ENCODE peak calls at places on chromosomes 5 and 9, in seven cellular contexts. K, W, H, I, S, O and G are unnamed samples.

GRCh38 chr5:29197636-29198035 is 1995.8 kb upstream of the CDH6 start:
- DNase-seq in W (peak), K (no peak), H (no peak), I (no peak), O (no peak), S (no peak), G (no peak)

GRCh38 chr9:5453673-5454072 is 3.3 kb downstream of the CD274 start:
- DNase-seq in H (no peak), K (no peak), I (no peak), O (no peak), S (no peak), W (no peak), G (no peak)

GRCh38 chr5:75152861-75153260 is 83.8 kb downstream of the ANKRD31 start:
- DNase-seq in K (no peak), H (no peak), O (no peak), S (no peak), I (no peak), W (peak), G (no peak)

GRCh38 chr9:100150209-100150608 is 51.2 kb downstream of the INVS start:
- DNase-seq in I (no peak), S (no peak), W (peak), H (no peak), O (no peak), K (no peak), G (no peak)

GRCh38 chr9:109439378-109440116 is 58.6 kb downstream of the PTPN3 start:
- DNase-seq in S (no peak), W (no peak), K (no peak), I (no peak), O (no peak), H (no peak), G (no peak)

GRCh38 chr5:134649163-134649916 is 755 bp downstream of the SEC24A start:
- DNase-seq in W (no peak), I (no peak), K (no peak), O (no peak), H (no peak), S (no peak), G (no peak)

GRCh38 chr9:99055384-99055783 is 49.5 kb upstream of the TGFBR1 start:
- DNase-seq in S (no peak), O (no peak), K (no peak), I (no peak), W (peak), H (no peak), G (no peak)

GRCh38 chr5:147554285-147554817 is 44.5 kb upstream of the DPYSL3 start:
- DNase-seq in O (no peak), K (peak), H (no peak), W (no peak), S (no peak), I (no peak), G (no peak)

GRCh38 chr5:175872287-175873089 is 1.1 kb downstream of the CPLX2 start:
- DNase-seq in K (no peak), O (no peak), W (no peak), I (no peak), H (no peak), S (no peak), G (no peak)

GRCh38 chr5:82259172-82259800 is 18.9 kb downstream of the RPS23 start:
- DNase-seq in S (no peak), H (no peak), I (no peak), O (no peak), W (peak), K (peak), G (peak)

GRCh38 chr5:136040746-136041415 is 12.1 kb downstream of the TGFBI start:
- DNase-seq in K (no peak), I (no peak), H (no peak), O (no peak), S (no peak), W (peak), G (no peak)

GRCh38 chr9:93669116-93669957 is 93.0 kb downstream of the PHF2 start:
- DNase-seq in W (no peak), I (no peak), K (no peak), S (peak), O (no peak), H (peak), G (no peak)

GRCh38 chr9:129328357-129329103 is 150.5 kb upstream of the IER5L start:
- DNase-seq in K (no peak), I (no peak), H (no peak), W (no peak), O (no peak), S (no peak), G (no peak)

GRCh38 chr9:81804306-81804705 is 115.0 kb upstream of the TLE1 start:
- DNase-seq in H (no peak), W (no peak), I (no peak), K (peak), O (no peak), S (no peak), G (no peak)

GRCh38 chr5:149153193-149153750 is 12.0 kb downstream of the ABLIM3 start:
- DNase-seq in W (no peak), I (no peak), K (no peak), O (no peak), S (no peak), H (no peak), G (no peak)

GRCh38 chr5:149887622-149888183 is 56.9 kb downstream of the PDE6A start:
- DNase-seq in K (peak), H (no peak), S (no peak), O (no peak), I (no peak), W (peak), G (no peak)

GRCh38 chr9:81789751-81790150 is 100.4 kb upstream of the TLE1 start:
- DNase-seq in S (no peak), O (no peak), W (no peak), K (no peak), I (no peak), H (no peak), G (no peak)

GRCh38 chr9:31030741-31031202 is 1353.7 kb upstream of the ACO1 start:
- DNase-seq in K (no peak), S (no peak), H (no peak), O (peak), I (no peak), W (peak), G (no peak)

GRCh38 chr5:170745481-170746061 is 38.0 kb upstream of the GABRP start:
- DNase-seq in K (peak), S (peak), H (no peak), O (peak), W (peak), I (no peak), G (no peak)

GRCh38 chr9:22214021-22214420 is 204.9 kb upstream of the CDKN2B start:
- DNase-seq in S (no peak), K (no peak), W (peak), H (no peak), O (no peak), I (no peak), G (no peak)

GRCh38 chr9:127050581-127050980 is 71.9 kb downstream of the ANGPTL2 start:
- DNase-seq in S (peak), W (no peak), K (no peak), O (no peak), I (no peak), H (peak), G (no peak)

GRCh38 chr9:15086096-15087030 is 176.1 kb upstream of the FREM1 start:
- DNase-seq in W (no peak), I (no peak), O (no peak), H (no peak), K (no peak), S (no peak), G (no peak)

GRCh38 chr5:62354028-62354874 is 48.2 kb downstream of the KIF2A start:
- DNase-seq in I (peak), O (no peak), W (peak), H (no peak), S (no peak), K (peak), G (peak)

GRCh38 chr5:128378636-128379035 is 159.4 kb downstream of the FBN2 start:
- DNase-seq in S (no peak), H (no peak), O (no peak), W (no peak), K (peak), I (no peak), G (no peak)

GRCh38 chr5:158235159-158235547 is 376.2 kb upstream of the CLINT1 start:
- DNase-seq in K (no peak), I (no peak), O (no peak), H (no peak), W (no peak), S (no peak), G (no peak)

GRCh38 chr5:62937661-62938558 is 359.3 kb downstream of the LRRC70 start:
- DNase-seq in W (peak), I (no peak), K (no peak), H (no peak), S (no peak), O (no peak), G (no peak)

GRCh38 chr9:93127395-93127911 is 6.6 kb downstream of the NINJ1 start:
- DNase-seq in S (no peak), H (peak), K (no peak), W (no peak), I (no peak), O (no peak), G (no peak)

GRCh38 chr9:78821126-78821822 is 524.3 kb downstream of the PSAT1 start:
- DNase-seq in W (peak), H (no peak), I (no peak), K (no peak), S (no peak), O (no peak), G (peak)

GRCh38 chr5:98905857-98906688 is 22.7 kb downstream of the CHD1 start:
- DNase-seq in I (no peak), H (no peak), S (no peak), W (peak), K (no peak), O (no peak), G (peak)

GRCh38 chr5:35781181-35781580 is 75.5 kb upstream of the IL7R start:
- DNase-seq in S (no peak), I (no peak), O (no peak), K (no peak), H (no peak), W (no peak), G (no peak)

GRCh38 chr5:52760695-52761366 is 26.9 kb upstream of the ITGA1 start:
- DNase-seq in O (no peak), S (no peak), H (no peak), K (no peak), W (no peak), I (no peak), G (no peak)

GRCh38 chr9:134089972-134090371 is 22.1 kb upstream of the BRD3 start:
- DNase-seq in I (no peak), S (no peak), H (no peak), K (no peak), W (no peak), O (no peak), G (no peak)

GRCh38 chr5:122093415-122093814 is 15.4 kb upstream of the LOX start:
- DNase-seq in H (no peak), K (peak), W (no peak), S (no peak), I (no peak), O (no peak), G (no peak)

GRCh38 chr9:70069734-70070133 is 26.1 kb downstream of the MAMDC2 start:
- DNase-seq in I (no peak), K (no peak), W (no peak), H (no peak), S (no peak), O (no peak), G (no peak)

GRCh38 chr9:133876144-133876543 is 116.0 kb downstream of the VAV2 start:
- DNase-seq in W (no peak), O (peak), H (no peak), I (no peak), S (no peak), K (no peak), G (no peak)

GRCh38 chr9:18775969-18776368 is 257.0 kb downstream of the SAXO1 start:
- DNase-seq in W (no peak), I (no peak), S (no peak), K (no peak), H (no peak), O (no peak), G (no peak)

GRCh38 chr5:138955672-138956295 is 80.6 kb upstream of the LRRTM2 start:
- DNase-seq in I (no peak), O (no peak), W (no peak), K (no peak), S (no peak), H (no peak), G (no peak)

GRCh38 chr9:4836676-4837075 is 43.9 kb downstream of the RCL1 start:
- DNase-seq in I (no peak), H (no peak), W (no peak), S (no peak), K (no peak), O (no peak), G (no peak)

GRCh38 chr5:141567513-141568117 is 51.2 kb downstream of the DIAPH1 start:
- DNase-seq in S (no peak), I (no peak), O (no peak), K (no peak), H (no peak), W (peak), G (no peak)

GRCh38 chr5:96572864-96573512 is 89.2 kb upstream of the CAST start:
- DNase-seq in O (no peak), H (no peak), I (peak), W (peak), S (no peak), K (peak), G (no peak)

DNA sequence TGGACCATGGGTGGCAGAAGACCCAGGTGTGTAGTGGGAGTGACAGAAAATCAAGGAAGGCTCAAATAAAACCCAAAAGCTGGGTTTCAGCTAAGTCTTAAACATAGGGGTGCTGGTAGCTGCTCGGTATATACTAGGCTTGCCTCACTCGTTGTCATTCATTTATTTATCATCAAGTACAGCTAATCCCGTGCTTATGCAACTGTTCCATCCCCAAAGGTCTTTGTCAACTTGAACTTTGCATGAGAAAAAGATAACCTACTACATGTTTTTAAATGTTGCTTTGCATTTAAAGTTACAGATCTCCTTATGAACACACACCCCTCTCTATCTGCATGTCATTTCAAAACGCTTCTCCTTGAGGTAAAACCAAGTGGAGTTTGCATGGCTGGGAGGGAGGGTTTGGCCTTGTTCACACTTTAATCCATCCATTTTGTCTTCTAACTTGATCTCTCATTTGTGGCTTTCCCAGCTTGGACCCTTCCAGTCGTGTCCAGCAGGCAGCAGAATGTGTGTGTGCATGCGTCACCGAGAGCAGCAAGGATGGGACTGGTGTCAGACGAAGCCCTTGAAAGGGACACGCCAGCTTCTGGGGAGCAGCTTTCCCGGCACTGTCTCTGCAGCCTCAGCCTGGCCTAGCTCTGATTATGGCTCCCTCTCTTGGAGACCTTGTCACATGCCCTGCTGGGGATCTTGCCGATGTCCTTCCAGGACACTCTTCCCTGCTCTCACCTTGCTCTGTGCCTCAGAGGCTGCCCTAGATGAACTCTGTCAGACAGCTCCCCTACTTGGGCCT is 133.5 kb downstream of the GADD45G start:
- DNase-seq in I (no peak), K (no peak), H (no peak), S (no peak), W (no peak), O (no peak), G (no peak)
- TF ChIP-seq CTCF in I (no peak), K (no peak), H (no peak), S (no peak), W (no peak), O (no peak), G (no peak)

GRCh38 chr9:103789686-103790085 is 304.4 kb upstream of the SMC2 start:
- DNase-seq in S (no peak), K (no peak), O (no peak), H (no peak), I (no peak), W (peak), G (no peak)
- TF ChIP-seq CTCF in S (peak), K (peak), O (peak), H (no peak), I (peak), W (peak), G (peak)

DNA sequence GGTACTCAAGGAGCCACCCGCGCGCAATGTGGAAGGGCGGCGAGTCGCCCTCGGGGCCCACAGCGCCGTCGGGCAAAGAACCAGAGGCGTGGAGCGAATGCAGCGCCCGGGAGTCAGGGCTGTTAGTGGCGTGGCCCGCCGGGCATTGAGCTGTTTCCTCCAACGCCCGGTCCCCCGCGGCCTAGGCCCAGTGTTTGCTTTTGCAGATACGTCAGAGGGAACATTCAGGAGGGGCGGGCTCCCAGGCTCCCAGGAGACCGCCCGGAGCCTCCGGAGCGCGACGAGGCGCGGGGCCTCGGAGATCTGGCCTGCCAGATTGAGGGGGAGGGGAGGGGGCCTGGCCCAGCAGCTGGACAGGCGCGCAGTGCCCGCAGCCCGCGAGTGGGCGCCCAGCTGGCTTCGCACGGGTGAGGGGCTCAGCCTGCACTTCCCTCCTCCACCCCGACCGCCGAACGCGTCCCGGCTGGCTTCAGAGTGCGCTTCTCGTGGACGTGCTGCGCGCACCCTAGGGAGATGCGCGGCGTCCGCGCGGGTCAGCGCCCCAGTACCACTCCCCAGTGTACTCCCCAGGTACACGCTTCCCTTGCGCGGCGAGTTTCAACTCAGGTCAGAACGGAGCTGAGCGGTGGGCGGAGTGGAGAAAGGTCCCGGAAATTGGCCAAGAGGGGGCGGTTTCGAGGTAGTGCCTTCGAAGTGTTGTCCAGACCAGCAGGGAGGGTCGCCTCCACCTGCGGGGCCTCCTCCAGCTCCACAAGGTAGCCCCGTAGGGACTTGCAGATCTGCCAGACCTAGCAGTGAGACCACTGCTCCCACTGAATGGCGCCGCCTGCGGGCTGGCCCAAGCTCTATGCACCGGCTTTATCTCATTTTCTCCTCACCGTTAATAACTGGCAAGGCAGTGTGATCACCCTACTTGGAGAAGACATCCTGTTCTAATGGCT is 130.4 kb downstream of the TMEM174 start:
- DNase-seq in H (no peak), O (no peak), S (no peak), K (no peak), W (no peak), I (no peak), G (no peak)
- TF ChIP-seq CTCF in H (no peak), O (peak), S (peak), K (no peak), W (no peak), I (no peak), G (no peak)

GRCh38 chr5:33937017-33937699 is 972 bp downstream of the RXFP3 start:
- DNase-seq in O (no peak), S (no peak), W (no peak), H (no peak), K (no peak), I (no peak), G (no peak)

GRCh38 chr5:33937700-33938506 is 1.7 kb downstream of the RXFP3 start:
- DNase-seq in W (no peak), O (no peak), K (no peak), S (no peak), I (no peak), H (no peak), G (no peak)

GRCh38 chr5:33936381-33937016 is at the start of gene RXFP3:
- DNase-seq in S (no peak), W (no peak), K (peak), H (no peak), I (no peak), O (no peak), G (no peak)

GRCh38 chr5:33933723-33934544 is 2.3 kb upstream of the RXFP3 start:
- DNase-seq in S (no peak), I (no peak), H (no peak), W (peak), K (peak), O (no peak), G (peak)

DNA sequence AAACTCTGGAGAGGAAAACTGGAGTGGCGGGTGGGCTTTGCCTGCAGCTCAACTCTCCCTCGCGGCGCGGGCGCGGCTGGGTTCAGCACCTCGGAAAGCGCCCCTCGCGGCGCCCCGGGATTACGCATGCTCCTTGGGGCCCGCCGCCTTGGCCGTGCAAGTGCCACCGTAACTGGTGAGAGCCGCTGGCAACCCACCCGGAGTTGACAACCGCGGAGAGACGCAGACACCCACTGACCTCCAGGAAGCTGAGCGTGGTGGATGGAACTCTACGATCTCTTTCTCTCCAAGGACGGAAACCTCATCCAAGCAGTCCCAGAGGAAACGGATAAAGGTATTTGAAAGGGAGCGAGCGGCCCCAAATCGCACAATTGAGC is 194 bp upstream of the RXFP3 start:
- DNase-seq in O (peak), H (no peak), W (peak), I (no peak), K (peak), S (peak), G (peak)
- TF ChIP-seq CTCF in O (peak), H (peak), W (no peak), I (no peak), K (no peak), S (peak), G (peak)